ENCODE peak calls at places on chromosomes 1 and 21, in nine cellular contexts. K is KBM-7; T is NCI-H69; R is NCI-H345; F is activated naive CD8-positive, alpha-beta T cell treated with anti-CD3 and anti-CD28 coated beads for 36 hours; X is fibroblast of the conjunctiva; C is activated CD4-positive, alpha-beta T cell treated with anti-CD3 and anti-CD28 coated beads for 48 hours; H is ELR; G is kidney glomerular epithelial cell. V is an unnamed sample.

GRCh38 chr1:227922501-227923352 is 25.0 kb downstream of the WNT9A start:
- DNase-seq in K (no peak), T (no peak), R (no peak), F (no peak), X (no peak), C (no peak), H (no peak), G (no peak), V (no peak)

GRCh38 chr1:212477680-212478466 is 45.2 kb downstream of the NENF start:
- DNase-seq in K (no peak), T (no peak), R (no peak), F (no peak), X (no peak), C (no peak), H (no peak), G (no peak), V (no peak)

GRCh38 chr1:98920441-98921110 is 84.1 kb downstream of the PLPPR5 start:
- DNase-seq in K (no peak), T (no peak), R (no peak), F (no peak), X (peak), C (no peak), H (peak), G (peak), V (peak)

GRCh38 chr1:228288536-228289238 is 80.8 kb downstream of the OBSCN start:
- DNase-seq in K (no peak), T (no peak), R (no peak), F (no peak), X (no peak), C (no peak), H (no peak), G (no peak), V (no peak)

GRCh38 chr1:234710381-234710780 is 100.4 kb upstream of the IRF2BP2 start:
- DNase-seq in K (no peak), T (peak), R (no peak), F (no peak), X (no peak), C (no peak), H (no peak), G (no peak), V (no peak)

GRCh38 chr1:184854036-184854435 is 99.4 kb upstream of the EDEM3 start:
- DNase-seq in K (no peak), T (no peak), R (no peak), F (no peak), X (no peak), C (no peak), H (no peak), G (no peak), V (no peak)

GRCh38 chr1:32241011-32241763 is 5.8 kb upstream of the FAM167B start:
- DNase-seq in K (no peak), T (peak), R (peak), F (no peak), X (no peak), C (peak), H (peak), G (no peak), V (peak)

GRCh38 chr1:160711528-160712311 is at the start of gene CD48:
- DNase-seq in K (peak), T (no peak), R (no peak), F (peak), X (no peak), C (peak), H (no peak), G (no peak), V (no peak)

GRCh38 chr1:54987830-54988705 is 7.6 kb downstream of the TMEM61 start:
- DNase-seq in K (no peak), T (peak), R (peak), F (no peak), X (no peak), C (no peak), H (peak), G (peak), V (peak)

GRCh38 chr1:45854724-45855123 is 51.3 kb downstream of the MAST2 start:
- DNase-seq in K (no peak), T (peak), R (no peak), F (no peak), X (no peak), C (no peak), H (no peak), G (no peak), V (no peak)

GRCh38 chr21:46126321-46127238 is 28.7 kb downstream of the COL6A2 start:
- DNase-seq in K (no peak), T (no peak), R (no peak), F (no peak), X (no peak), C (no peak), H (no peak), G (no peak), V (no peak)

GRCh38 chr1:241391926-241392710 is 35.1 kb upstream of the RGS7 start:
- DNase-seq in K (no peak), T (peak), R (no peak), F (no peak), X (no peak), C (no peak), H (no peak), G (no peak), V (no peak)

GRCh38 chr1:10210841-10211804 is 753 bp downstream of the KIF1B start:
- DNase-seq in K (peak), T (peak), R (peak), F (peak), X (peak), C (peak), H (peak), G (peak), V (peak)

GRCh38 chr1:24266398-24266941 is 52.7 kb upstream of the GRHL3 start:
- DNase-seq in K (no peak), T (no peak), R (no peak), F (no peak), X (peak), C (no peak), H (peak), G (peak), V (peak)

GRCh38 chr1:158003409-158003805 is 10.0 kb downstream of the KIRREL1 start:
- DNase-seq in K (no peak), T (no peak), R (no peak), F (no peak), X (no peak), C (no peak), H (peak), G (peak), V (no peak)

GRCh38 chr1:148263128-148263905 is 111.2 kb upstream of the NBPF11 start:
- DNase-seq in K (no peak), T (peak), R (peak), F (peak), X (peak), C (peak), H (peak), G (peak), V (peak)

GRCh38 chr1:172973424-172973823 is 77.3 kb downstream of the TNFSF18 start:
- DNase-seq in K (no peak), T (no peak), R (no peak), F (no peak), X (no peak), C (no peak), H (no peak), G (no peak), V (no peak)

GRCh38 chr1:173430707-173431662 is 46.1 kb upstream of the PRDX6 start:
- DNase-seq in K (peak), T (peak), R (peak), F (peak), X (peak), C (peak), H (peak), G (peak), V (peak)

GRCh38 chr21:42859891-42860230 is 19.5 kb downstream of the WDR4 start:
- DNase-seq in K (no peak), T (no peak), R (no peak), F (no peak), X (no peak), C (no peak), H (no peak), G (no peak), V (no peak)

GRCh38 chr1:108316545-108316944 is 72.7 kb upstream of the NBPF4 start:
- DNase-seq in K (no peak), T (no peak), R (no peak), F (no peak), X (no peak), C (no peak), H (peak), G (peak), V (peak)

GRCh38 chr21:41227357-41228005 is 59.5 kb downstream of the BACE2 start:
- DNase-seq in K (no peak), T (no peak), R (no peak), F (no peak), X (no peak), C (no peak), H (no peak), G (no peak), V (no peak)

GRCh38 chr1:78722521-78722920 is 72.9 kb downstream of the IFI44 start:
- DNase-seq in K (no peak), T (no peak), R (no peak), F (no peak), X (no peak), C (no peak), H (peak), G (no peak), V (no peak)

GRCh38 chr1:154969741-154970452 is 650 bp downstream of the SHC1 start:
- DNase-seq in K (no peak), T (no peak), R (no peak), F (no peak), X (no peak), C (no peak), H (peak), G (no peak), V (no peak)

GRCh38 chr1:193421487-193421886 is 235.1 kb upstream of the B3GALT2 start:
- DNase-seq in K (no peak), T (no peak), R (no peak), F (no peak), X (no peak), C (no peak), H (no peak), G (peak), V (no peak)

GRCh38 chr1:1290238-1290731 is 10.0 kb downstream of the SCNN1D start:
- DNase-seq in K (peak), T (peak), R (peak), F (peak), X (no peak), C (peak), H (no peak), G (peak), V (no peak)

GRCh38 chr1:168320805-168321577 is 40.3 kb downstream of the TBX19 start:
- DNase-seq in K (no peak), T (peak), R (no peak), F (no peak), X (peak), C (peak), H (peak), G (peak), V (peak)

GRCh38 chr1:11530731-11531311 is 51.9 kb downstream of the DISP3 start:
- DNase-seq in K (no peak), T (no peak), R (no peak), F (no peak), X (no peak), C (no peak), H (no peak), G (no peak), V (no peak)

GRCh38 chr21:46127239-46128105 is 27.9 kb downstream of the FTCD start:
- DNase-seq in K (no peak), T (no peak), R (no peak), F (no peak), X (no peak), C (no peak), H (no peak), G (no peak), V (no peak)

GRCh38 chr1:164644774-164645634 is 86.0 kb downstream of the PBX1 start:
- DNase-seq in K (no peak), T (peak), R (peak), F (no peak), X (peak), C (no peak), H (peak), G (no peak), V (peak)

GRCh38 chr1:111660204-111661150 is 40.9 kb downstream of the RAP1A start:
- DNase-seq in K (peak), T (no peak), R (no peak), F (no peak), X (peak), C (no peak), H (no peak), G (no peak), V (no peak)

GRCh38 chr1:231616667-231617066 is 9.9 kb upstream of the DISC1 start:
- DNase-seq in K (no peak), T (no peak), R (no peak), F (no peak), X (no peak), C (no peak), H (no peak), G (no peak), V (no peak)

GRCh38 chr21:33396966-33397365 is 6.2 kb upstream of the IFNGR2 start:
- DNase-seq in K (no peak), T (no peak), R (no peak), F (no peak), X (no peak), C (no peak), H (no peak), G (peak), V (peak)

GRCh38 chr1:32265846-32266245 is 14.8 kb downstream of the LCK start:
- DNase-seq in K (no peak), T (no peak), R (no peak), F (no peak), X (no peak), C (no peak), H (no peak), G (no peak), V (no peak)

GRCh38 chr1:245837741-245838140 is 669.3 kb downstream of the SMYD3 start:
- DNase-seq in K (no peak), T (no peak), R (no peak), F (no peak), X (no peak), C (no peak), H (peak), G (peak), V (peak)

GRCh38 chr1:160935527-160936258 is 18.9 kb downstream of the ITLN2 start:
- DNase-seq in K (peak), T (no peak), R (no peak), F (no peak), X (no peak), C (no peak), H (no peak), G (no peak), V (no peak)

GRCh38 chr1:1308756-1309524 is 543 bp downstream of the PUSL1 start:
- DNase-seq in K (no peak), T (peak), R (no peak), F (no peak), X (no peak), C (peak), H (peak), G (no peak), V (no peak)